ENCODE peak calls at places on chromosomes 5 and 9, in five cellular contexts. One of them, this sample, is unnamed.

GRCh38 chr5:155015239-155015638 is 1.7 kb downstream of the KIF4B start:
- DNase-seq in HT1080: no peak
- DNase-seq in activated CD4-positive, alpha-beta T cell treated with anti-CD3 and anti-CD28 coated beads, Interleukin-2, amount 50 U/mL, for 1 hour: no peak
- DNase-seq in brain pericyte: no peak
- DNase-seq in NCI-H2171 treated with DMSO at 0.1 percent for 48 hours: no peak
- DNase-seq in this sample: no peak

GRCh38 chr9:131270171-131271015 is 5.9 kb downstream of the FAM78A start:
- DNase-seq in HT1080: no peak
- DNase-seq in activated CD4-positive, alpha-beta T cell treated with anti-CD3 and anti-CD28 coated beads, Interleukin-2, amount 50 U/mL, for 1 hour: no peak
- DNase-seq in NCI-H2171 treated with DMSO at 0.1 percent for 48 hours: no peak
- DNase-seq in brain pericyte: no peak
- DNase-seq in this sample: no peak

GRCh38 chr9:120893585-120893857 is 16.5 kb upstream of the PHF19 start:
- DNase-seq in NCI-H2171 treated with DMSO at 0.1 percent for 48 hours: no peak
- DNase-seq in activated CD4-positive, alpha-beta T cell treated with anti-CD3 and anti-CD28 coated beads, Interleukin-2, amount 50 U/mL, for 1 hour: no peak
- DNase-seq in brain pericyte: no peak
- DNase-seq in HT1080: no peak
- DNase-seq in this sample: peak

GRCh38 chr9:87270241-87271234 is 227.1 kb upstream of the DAPK1 start:
- DNase-seq in HT1080: peak
- DNase-seq in NCI-H2171 treated with DMSO at 0.1 percent for 48 hours: no peak
- DNase-seq in brain pericyte: no peak
- DNase-seq in activated CD4-positive, alpha-beta T cell treated with anti-CD3 and anti-CD28 coated beads, Interleukin-2, amount 50 U/mL, for 1 hour: no peak
- DNase-seq in this sample: no peak

GRCh38 chr5:129043894-129044293 is 50.7 kb upstream of the ISOC1 start:
- DNase-seq in HT1080: no peak
- DNase-seq in activated CD4-positive, alpha-beta T cell treated with anti-CD3 and anti-CD28 coated beads, Interleukin-2, amount 50 U/mL, for 1 hour: no peak
- DNase-seq in NCI-H2171 treated with DMSO at 0.1 percent for 48 hours: no peak
- DNase-seq in brain pericyte: no peak
- DNase-seq in this sample: no peak

GRCh38 chr5:58406394-58406793 is 53.5 kb downstream of the PLK2 start:
- DNase-seq in activated CD4-positive, alpha-beta T cell treated with anti-CD3 and anti-CD28 coated beads, Interleukin-2, amount 50 U/mL, for 1 hour: no peak
- DNase-seq in HT1080: no peak
- DNase-seq in brain pericyte: no peak
- DNase-seq in NCI-H2171 treated with DMSO at 0.1 percent for 48 hours: no peak
- DNase-seq in this sample: no peak

GRCh38 chr5:21681906-21682305 is 1171.2 kb downstream of the CDH12 start:
- DNase-seq in brain pericyte: no peak
- DNase-seq in activated CD4-positive, alpha-beta T cell treated with anti-CD3 and anti-CD28 coated beads, Interleukin-2, amount 50 U/mL, for 1 hour: no peak
- DNase-seq in HT1080: no peak
- DNase-seq in NCI-H2171 treated with DMSO at 0.1 percent for 48 hours: no peak
- DNase-seq in this sample: no peak

GRCh38 chr9:121498487-121499176 is 1.0 kb downstream of the GGTA1 start:
- DNase-seq in NCI-H2171 treated with DMSO at 0.1 percent for 48 hours: peak
- DNase-seq in activated CD4-positive, alpha-beta T cell treated with anti-CD3 and anti-CD28 coated beads, Interleukin-2, amount 50 U/mL, for 1 hour: no peak
- DNase-seq in HT1080: no peak
- DNase-seq in brain pericyte: no peak
- DNase-seq in this sample: peak

GRCh38 chr5:131987251-131987650 is 24.2 kb downstream of the ACSL6 start:
- DNase-seq in activated CD4-positive, alpha-beta T cell treated with anti-CD3 and anti-CD28 coated beads, Interleukin-2, amount 50 U/mL, for 1 hour: no peak
- DNase-seq in HT1080: no peak
- DNase-seq in brain pericyte: no peak
- DNase-seq in NCI-H2171 treated with DMSO at 0.1 percent for 48 hours: no peak
- DNase-seq in this sample: no peak

GRCh38 chr5:64742821-64743220 is 25.7 kb downstream of the SREK1IP1 start:
- DNase-seq in NCI-H2171 treated with DMSO at 0.1 percent for 48 hours: no peak
- DNase-seq in HT1080: no peak
- DNase-seq in activated CD4-positive, alpha-beta T cell treated with anti-CD3 and anti-CD28 coated beads, Interleukin-2, amount 50 U/mL, for 1 hour: no peak
- DNase-seq in brain pericyte: no peak
- DNase-seq in this sample: no peak

GRCh38 chr5:179901462-179901861 is 6.2 kb downstream of the TBC1D9B start:
- DNase-seq in brain pericyte: no peak
- DNase-seq in activated CD4-positive, alpha-beta T cell treated with anti-CD3 and anti-CD28 coated beads, Interleukin-2, amount 50 U/mL, for 1 hour: no peak
- DNase-seq in HT1080: no peak
- DNase-seq in NCI-H2171 treated with DMSO at 0.1 percent for 48 hours: no peak
- DNase-seq in this sample: no peak

GRCh38 chr5:36363101-36363500 is 61.4 kb upstream of the RANBP3L start:
- DNase-seq in NCI-H2171 treated with DMSO at 0.1 percent for 48 hours: no peak
- DNase-seq in activated CD4-positive, alpha-beta T cell treated with anti-CD3 and anti-CD28 coated beads, Interleukin-2, amount 50 U/mL, for 1 hour: no peak
- DNase-seq in brain pericyte: no peak
- DNase-seq in HT1080: peak
- DNase-seq in this sample: no peak

GRCh38 chr5:469752-470483 is 26.9 kb downstream of the EXOC3 start:
- DNase-seq in activated CD4-positive, alpha-beta T cell treated with anti-CD3 and anti-CD28 coated beads, Interleukin-2, amount 50 U/mL, for 1 hour: no peak
- DNase-seq in HT1080: no peak
- DNase-seq in NCI-H2171 treated with DMSO at 0.1 percent for 48 hours: peak
- DNase-seq in brain pericyte: no peak
- DNase-seq in this sample: no peak

GRCh38 chr5:57931807-57932206 is 449.2 kb upstream of the ACTBL2 start:
- DNase-seq in brain pericyte: no peak
- DNase-seq in activated CD4-positive, alpha-beta T cell treated with anti-CD3 and anti-CD28 coated beads, Interleukin-2, amount 50 U/mL, for 1 hour: no peak
- DNase-seq in NCI-H2171 treated with DMSO at 0.1 percent for 48 hours: no peak
- DNase-seq in HT1080: no peak
- DNase-seq in this sample: no peak

GRCh38 chr5:143314664-143315063 is 88.8 kb downstream of the NR3C1 start:
- DNase-seq in brain pericyte: no peak
- DNase-seq in activated CD4-positive, alpha-beta T cell treated with anti-CD3 and anti-CD28 coated beads, Interleukin-2, amount 50 U/mL, for 1 hour: no peak
- DNase-seq in HT1080: peak
- DNase-seq in NCI-H2171 treated with DMSO at 0.1 percent for 48 hours: no peak
- DNase-seq in this sample: no peak

GRCh38 chr5:10452768-10453331 is 11.2 kb downstream of the ROPN1L start:
- DNase-seq in activated CD4-positive, alpha-beta T cell treated with anti-CD3 and anti-CD28 coated beads, Interleukin-2, amount 50 U/mL, for 1 hour: no peak
- DNase-seq in brain pericyte: peak
- DNase-seq in HT1080: peak
- DNase-seq in NCI-H2171 treated with DMSO at 0.1 percent for 48 hours: peak
- DNase-seq in this sample: peak

GRCh38 chr9:72476617-72477375 is 44.6 kb upstream of the TMC1 start:
- DNase-seq in NCI-H2171 treated with DMSO at 0.1 percent for 48 hours: peak
- DNase-seq in activated CD4-positive, alpha-beta T cell treated with anti-CD3 and anti-CD28 coated beads, Interleukin-2, amount 50 U/mL, for 1 hour: peak
- DNase-seq in HT1080: peak
- DNase-seq in brain pericyte: no peak
- DNase-seq in this sample: peak

GRCh38 chr5:147483961-147484707 is 25.7 kb downstream of the DPYSL3 start:
- DNase-seq in activated CD4-positive, alpha-beta T cell treated with anti-CD3 and anti-CD28 coated beads, Interleukin-2, amount 50 U/mL, for 1 hour: no peak
- DNase-seq in brain pericyte: no peak
- DNase-seq in HT1080: peak
- DNase-seq in NCI-H2171 treated with DMSO at 0.1 percent for 48 hours: peak
- DNase-seq in this sample: peak

GRCh38 chr5:132021654-132022053 is 10.2 kb upstream of the ACSL6 start:
- DNase-seq in brain pericyte: no peak
- DNase-seq in NCI-H2171 treated with DMSO at 0.1 percent for 48 hours: no peak
- DNase-seq in activated CD4-positive, alpha-beta T cell treated with anti-CD3 and anti-CD28 coated beads, Interleukin-2, amount 50 U/mL, for 1 hour: no peak
- DNase-seq in HT1080: no peak
- DNase-seq in this sample: no peak

GRCh38 chr9:87516931-87517300 is 19.2 kb downstream of the DAPK1 start:
- DNase-seq in NCI-H2171 treated with DMSO at 0.1 percent for 48 hours: no peak
- DNase-seq in brain pericyte: no peak
- DNase-seq in HT1080: no peak
- DNase-seq in activated CD4-positive, alpha-beta T cell treated with anti-CD3 and anti-CD28 coated beads, Interleukin-2, amount 50 U/mL, for 1 hour: no peak
- DNase-seq in this sample: no peak

GRCh38 chr5:57987552-57987951 is 472.3 kb downstream of the PLK2 start:
- DNase-seq in brain pericyte: no peak
- DNase-seq in NCI-H2171 treated with DMSO at 0.1 percent for 48 hours: no peak
- DNase-seq in activated CD4-positive, alpha-beta T cell treated with anti-CD3 and anti-CD28 coated beads, Interleukin-2, amount 50 U/mL, for 1 hour: no peak
- DNase-seq in HT1080: no peak
- DNase-seq in this sample: peak

GRCh38 chr5:135141303-135142268 is 107.6 kb upstream of the PITX1 start:
- DNase-seq in HT1080: peak
- DNase-seq in NCI-H2171 treated with DMSO at 0.1 percent for 48 hours: no peak
- DNase-seq in brain pericyte: no peak
- DNase-seq in activated CD4-positive, alpha-beta T cell treated with anti-CD3 and anti-CD28 coated beads, Interleukin-2, amount 50 U/mL, for 1 hour: no peak
- DNase-seq in this sample: peak

GRCh38 chr9:6909186-6909585 is 151.4 kb downstream of the KDM4C start:
- DNase-seq in HT1080: no peak
- DNase-seq in NCI-H2171 treated with DMSO at 0.1 percent for 48 hours: no peak
- DNase-seq in brain pericyte: no peak
- DNase-seq in activated CD4-positive, alpha-beta T cell treated with anti-CD3 and anti-CD28 coated beads, Interleukin-2, amount 50 U/mL, for 1 hour: no peak
- DNase-seq in this sample: peak

GRCh38 chr9:80615964-80616363 is 1044.2 kb downstream of the TLE4 start:
- DNase-seq in activated CD4-positive, alpha-beta T cell treated with anti-CD3 and anti-CD28 coated beads, Interleukin-2, amount 50 U/mL, for 1 hour: no peak
- DNase-seq in HT1080: no peak
- DNase-seq in brain pericyte: no peak
- DNase-seq in NCI-H2171 treated with DMSO at 0.1 percent for 48 hours: no peak
- DNase-seq in this sample: no peak

GRCh38 chr9:135422340-135422944 is 57.1 kb upstream of the PPP1R26 start:
- DNase-seq in NCI-H2171 treated with DMSO at 0.1 percent for 48 hours: no peak
- DNase-seq in HT1080: no peak
- DNase-seq in activated CD4-positive, alpha-beta T cell treated with anti-CD3 and anti-CD28 coated beads, Interleukin-2, amount 50 U/mL, for 1 hour: no peak
- DNase-seq in brain pericyte: no peak
- DNase-seq in this sample: no peak

GRCh38 chr5:180644825-180645608 is 4.4 kb downstream of the FLT4 start:
- DNase-seq in brain pericyte: no peak
- DNase-seq in HT1080: no peak
- DNase-seq in activated CD4-positive, alpha-beta T cell treated with anti-CD3 and anti-CD28 coated beads, Interleukin-2, amount 50 U/mL, for 1 hour: no peak
- DNase-seq in NCI-H2171 treated with DMSO at 0.1 percent for 48 hours: no peak
- DNase-seq in this sample: no peak

GRCh38 chr5:59390074-59390659 is 503.4 kb downstream of the PDE4D start:
- DNase-seq in HT1080: no peak
- DNase-seq in NCI-H2171 treated with DMSO at 0.1 percent for 48 hours: peak
- DNase-seq in activated CD4-positive, alpha-beta T cell treated with anti-CD3 and anti-CD28 coated beads, Interleukin-2, amount 50 U/mL, for 1 hour: no peak
- DNase-seq in brain pericyte: no peak
- DNase-seq in this sample: peak

GRCh38 chr5:52856564-52856963 is 68.8 kb downstream of the ITGA1 start:
- DNase-seq in activated CD4-positive, alpha-beta T cell treated with anti-CD3 and anti-CD28 coated beads, Interleukin-2, amount 50 U/mL, for 1 hour: no peak
- DNase-seq in NCI-H2171 treated with DMSO at 0.1 percent for 48 hours: no peak
- DNase-seq in HT1080: peak
- DNase-seq in brain pericyte: no peak
- DNase-seq in this sample: no peak

GRCh38 chr9:80650964-80651555 is 1038.3 kb downstream of the TLE1 start:
- DNase-seq in activated CD4-positive, alpha-beta T cell treated with anti-CD3 and anti-CD28 coated beads, Interleukin-2, amount 50 U/mL, for 1 hour: no peak
- DNase-seq in brain pericyte: peak
- DNase-seq in HT1080: peak
- DNase-seq in NCI-H2171 treated with DMSO at 0.1 percent for 48 hours: no peak
- DNase-seq in this sample: no peak

GRCh38 chr9:6873862-6874261 is 116.1 kb downstream of the KDM4C start:
- DNase-seq in HT1080: peak
- DNase-seq in NCI-H2171 treated with DMSO at 0.1 percent for 48 hours: no peak
- DNase-seq in activated CD4-positive, alpha-beta T cell treated with anti-CD3 and anti-CD28 coated beads, Interleukin-2, amount 50 U/mL, for 1 hour: no peak
- DNase-seq in brain pericyte: no peak
- DNase-seq in this sample: no peak

GRCh38 chr5:17808566-17808965 is 174.3 kb downstream of the TAF11L14 start:
- DNase-seq in activated CD4-positive, alpha-beta T cell treated with anti-CD3 and anti-CD28 coated beads, Interleukin-2, amount 50 U/mL, for 1 hour: no peak
- DNase-seq in HT1080: no peak
- DNase-seq in NCI-H2171 treated with DMSO at 0.1 percent for 48 hours: peak
- DNase-seq in brain pericyte: no peak
- DNase-seq in this sample: peak

GRCh38 chr5:28313543-28314334 is 1275.4 kb upstream of the CDH9 start:
- DNase-seq in NCI-H2171 treated with DMSO at 0.1 percent for 48 hours: no peak
- DNase-seq in activated CD4-positive, alpha-beta T cell treated with anti-CD3 and anti-CD28 coated beads, Interleukin-2, amount 50 U/mL, for 1 hour: no peak
- DNase-seq in HT1080: peak
- DNase-seq in brain pericyte: no peak
- DNase-seq in this sample: no peak

GRCh38 chr5:58407042-58407709 is 52.7 kb downstream of the PLK2 start:
- DNase-seq in NCI-H2171 treated with DMSO at 0.1 percent for 48 hours: no peak
- DNase-seq in brain pericyte: no peak
- DNase-seq in activated CD4-positive, alpha-beta T cell treated with anti-CD3 and anti-CD28 coated beads, Interleukin-2, amount 50 U/mL, for 1 hour: no peak
- DNase-seq in HT1080: peak
- DNase-seq in this sample: no peak

GRCh38 chr9:124133752-124134151 is 122.2 kb downstream of the LHX2 start:
- DNase-seq in brain pericyte: no peak
- DNase-seq in HT1080: no peak
- DNase-seq in activated CD4-positive, alpha-beta T cell treated with anti-CD3 and anti-CD28 coated beads, Interleukin-2, amount 50 U/mL, for 1 hour: no peak
- DNase-seq in NCI-H2171 treated with DMSO at 0.1 percent for 48 hours: no peak
- DNase-seq in this sample: peak

GRCh38 chr9:91898451-91899433 is 51.3 kb downstream of the ROR2 start:
- DNase-seq in activated CD4-positive, alpha-beta T cell treated with anti-CD3 and anti-CD28 coated beads, Interleukin-2, amount 50 U/mL, for 1 hour: no peak
- DNase-seq in NCI-H2171 treated with DMSO at 0.1 percent for 48 hours: peak
- DNase-seq in HT1080: peak
- DNase-seq in brain pericyte: peak
- DNase-seq in this sample: peak

This sample was measured in NCI-H69.